ENCODE peak calls at places on chromosome 1, in ten cellular contexts. K is hepatocyte, Q is tibial nerve, G is H9, Z is endodermal cell, I is left ventricle myocardium inferior, H is A549, W is tibial artery, C is adrenal gland, F is kidney. T is an unnamed sample.

GRCh38 chr1:82503805-82504204 is 703.1 kb downstream of the ADGRL2 start:
- DNase-seq in Q (no peak), I (no peak), C (no peak), F (no peak), K (no peak), W (no peak), G (no peak), Z (no peak), H (no peak), T (no peak)

GRCh38 chr1:5892370-5892769 is 99.9 kb downstream of the NPHP4 start:
- DNase-seq in I (no peak), K (no peak), F (peak; percentile 41), W (no peak), Q (no peak), Z (no peak), H (no peak), C (no peak), G (no peak), T (no peak)

GRCh38 chr1:236890152-236891056 is 95.3 kb downstream of the MTR start:
- DNase-seq in Q (no peak), K (peak; percentile 46), G (no peak), C (no peak), I (peak; percentile 29), H (no peak), F (no peak), W (no peak), Z (no peak), T (no peak)

GRCh38 chr1:173212952-173213491 is 5.9 kb upstream of the TNFSF4 start:
- DNase-seq in G (no peak), Z (no peak), K (no peak), H (no peak), W (no peak), Q (no peak), F (no peak), C (no peak), I (no peak), T (no peak)

GRCh38 chr1:52056937-52057231 is 789 bp downstream of the BTF3L4 start:
- DNase-seq in W (no peak), Q (no peak), Z (no peak), G (no peak), K (no peak), C (no peak), I (no peak), F (no peak), H (no peak), T (no peak)

GRCh38 chr1:203282720-203283542 is 22.4 kb upstream of the BTG2 start:
- DNase-seq in I (no peak), Q (no peak), Z (no peak), K (peak; percentile 69), W (no peak), F (no peak), C (peak; percentile 16), H (no peak), G (no peak), T (no peak)

GRCh38 chr1:155645648-155646047 is 35.6 kb downstream of the MSTO1 start:
- DNase-seq in Z (no peak), G (no peak), W (no peak), H (no peak), F (no peak), I (peak; percentile 24), C (peak; percentile 58), Q (no peak), K (no peak), T (no peak)

GRCh38 chr1:213163278-213163711 is 112.3 kb downstream of the RPS6KC1 start:
- DNase-seq in W (no peak), C (no peak), Q (no peak), I (no peak), G (no peak), Z (no peak), F (no peak), K (no peak), H (no peak), T (no peak)

DNA sequence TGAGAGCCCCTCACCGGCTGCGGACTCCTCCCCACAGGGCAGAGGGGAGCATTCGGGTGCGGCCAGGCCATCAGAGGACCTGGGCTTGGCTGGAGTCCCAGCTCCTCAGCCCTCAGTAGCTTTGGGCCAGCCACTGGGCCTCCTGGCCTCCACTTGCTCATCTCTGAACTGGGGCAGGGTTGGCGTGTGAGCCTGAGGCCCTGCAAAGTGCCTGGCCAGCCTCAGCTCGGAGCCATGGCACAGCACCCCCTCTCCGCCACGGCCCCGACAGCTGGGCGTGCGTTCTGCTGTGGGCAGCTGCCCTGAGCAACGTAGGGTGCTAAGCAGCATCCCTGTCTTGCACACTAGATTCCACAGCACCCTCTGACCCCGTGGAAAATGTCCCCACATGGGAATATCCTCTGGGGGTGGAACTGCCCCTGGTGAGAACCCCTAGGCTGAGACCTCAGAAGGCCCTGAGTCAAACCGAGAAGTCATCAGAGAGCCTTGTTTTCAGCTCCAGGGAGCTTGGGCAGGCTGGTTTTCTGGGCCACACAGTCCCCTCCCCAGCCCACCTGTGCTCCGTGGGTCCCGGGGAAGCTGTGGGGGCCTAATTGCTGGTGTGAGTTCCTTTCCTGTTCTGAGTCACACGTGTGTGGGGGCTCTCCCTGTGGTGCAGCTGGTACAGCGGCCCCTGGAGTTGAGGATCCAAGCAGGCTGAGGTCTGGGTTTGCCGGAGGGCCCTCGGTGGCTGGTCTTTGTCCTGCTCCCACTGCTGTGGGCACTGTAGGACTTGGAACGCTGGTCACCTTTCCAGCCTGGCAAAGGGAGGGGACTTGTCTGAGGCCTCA is 24.5 kb downstream of the TP73 start:
- DNase-seq in Q (no peak), I (no peak), K (no peak), C (no peak), G (no peak), W (no peak), Z (no peak), F (peak; percentile 62), H (no peak), T (no peak)
- H3K27ac ChIP-seq in Q (no peak overlapping the region), I (no peak overlapping the region), K (no peak overlapping the region), C (no peak overlapping the region), G (no peak overlapping the region), W (no peak overlapping the region), Z (no peak overlapping the region), F (no peak overlapping the region), H (no peak overlapping the region), T (peak overlapping the region; percentile 35)

GRCh38 chr1:23531695-23532094 is 662 bp upstream of the E2F2 start:
- DNase-seq in H (no peak), Q (no peak), K (no peak), F (no peak), C (no peak), I (no peak), W (no peak), G (no peak), Z (no peak), T (no peak)

GRCh38 chr1:23530750-23531651 is at the start of gene E2F2:
- DNase-seq in Q (peak; percentile 72), C (peak; percentile 88), K (peak; percentile 94), W (peak; percentile 86), G (peak; percentile 92), F (peak; percentile 94), H (peak; percentile 79), Z (peak; percentile 95), I (peak; percentile 85), T (peak; percentile 81)

GRCh38 chr1:23528245-23528978 is 2.6 kb downstream of the E2F2 start:
- DNase-seq in K (peak; percentile 75), Q (peak; percentile 77), G (no peak), C (peak; percentile 96), F (peak; percentile 93), I (peak; percentile 80), Z (no peak), W (peak; percentile 81), H (peak; percentile 84), T (peak; percentile 92)

GRCh38 chr1:23529146-23530088 is 1.6 kb downstream of the E2F2 start:
- DNase-seq in H (no peak), I (no peak), K (no peak), Z (no peak), Q (no peak), F (no peak), G (no peak), C (no peak), W (no peak), T (no peak)

DNA sequence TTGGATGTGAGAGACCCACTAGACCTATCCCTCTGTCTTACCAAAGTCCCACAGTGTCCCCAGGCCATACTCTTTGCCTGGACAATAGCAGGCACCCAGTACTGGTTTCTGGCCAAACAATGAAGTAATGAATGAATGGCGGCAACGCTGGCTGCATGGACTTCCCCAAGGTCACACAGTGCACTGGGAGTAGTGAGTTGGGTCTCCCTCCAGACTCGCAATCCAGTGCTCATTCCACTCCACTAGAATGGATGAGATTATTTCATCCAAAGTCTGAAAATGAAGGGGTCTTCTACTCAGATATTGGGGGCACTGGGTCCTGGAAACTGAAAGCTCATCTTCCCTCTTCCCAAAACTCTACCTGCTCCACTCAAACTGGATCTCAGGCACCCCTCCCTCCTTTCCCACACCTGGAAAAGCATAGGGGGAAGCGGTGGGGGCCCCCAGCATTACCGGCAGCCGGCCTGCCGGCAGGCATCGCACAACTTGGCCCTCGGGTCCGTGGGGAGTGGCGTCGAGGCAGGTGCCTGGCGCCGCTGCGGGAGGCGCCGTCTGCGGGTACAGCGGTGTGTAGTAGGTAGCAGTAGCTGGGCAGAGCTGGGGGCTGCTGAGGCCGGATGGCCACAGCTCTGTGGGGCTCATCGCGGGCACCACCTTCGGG is 814 bp downstream of the E2F2 start:
- DNase-seq in C (no peak), W (no peak), Z (no peak), K (no peak), Q (no peak), G (no peak), H (no peak), I (no peak), F (no peak), T (no peak)
- H3K4me1 ChIP-seq in C (peaks cover 47% of the 10 kb centered on the region), W (peaks cover 17% of the 10 kb centered on the region), Z (peaks cover 6% of the 10 kb centered on the region), K (peaks cover 26% of the 10 kb centered on the region), Q (peaks cover 39% of the 10 kb centered on the region), G (peaks cover 2% of the 10 kb centered on the region), H (peaks cover 61% of the 10 kb centered on the region), I (peaks cover 35% of the 10 kb centered on the region), F (no peaks in the 10 kb centered on the region), T (peaks cover 15% of the 10 kb centered on the region)

GRCh38 chr1:8992936-8993687 is 33.1 kb downstream of the SLC2A7 start:
- DNase-seq in F (peak; percentile 7), Q (no peak), K (no peak), I (no peak), H (no peak), C (no peak), G (no peak), W (no peak), Z (no peak), T (no peak)
- TF ChIP-seq CTCF in F (no peak), Q (no peak), K (peak; percentile 11), I (no peak), H (no peak), C (no peak), G (peak; percentile 44), W (no peak), Z (peak; percentile 50), T (no peak)

GRCh38 chr1:43156026-43156425 is 16.1 kb downstream of the EBNA1BP2 start:
- DNase-seq in K (no peak), C (no peak), F (no peak), Z (no peak), Q (no peak), H (no peak), G (no peak), W (no peak), I (no peak), T (no peak)

GRCh38 chr1:43147625-43148319 is 24.3 kb downstream of the EBNA1BP2 start:
- DNase-seq in F (peak; percentile 93), C (peak; percentile 79), Q (no peak), I (peak; percentile 63), Z (peak; percentile 100), K (peak; percentile 88), W (peak; percentile 36), H (no peak), G (peak; percentile 99), T (peak; percentile 78)

GRCh38 chr1:43149889-43150288 is 22.2 kb downstream of the EBNA1BP2 start:
- DNase-seq in W (no peak), F (no peak), K (no peak), H (no peak), G (no peak), Q (no peak), I (no peak), C (no peak), Z (no peak), T (no peak)

GRCh38 chr1:43153443-43153842 is 18.6 kb downstream of the EBNA1BP2 start:
- DNase-seq in I (no peak), K (no peak), Q (no peak), Z (no peak), G (no peak), W (no peak), C (no peak), F (no peak), H (no peak), T (no peak)

GRCh38 chr1:43152866-43153265 is 19.2 kb downstream of the EBNA1BP2 start:
- DNase-seq in H (no peak), W (no peak), G (no peak), C (no peak), K (no peak), Z (no peak), I (no peak), Q (no peak), F (no peak), T (no peak)
- H3K27ac ChIP-seq in H (peak overlapping the region; percentile 54), W (no peak overlapping the region), G (no peak overlapping the region), C (no peak overlapping the region), K (no peak overlapping the region), Z (no peak overlapping the region), I (no peak overlapping the region), Q (no peak overlapping the region), F (no peak overlapping the region), T (no peak overlapping the region)

T was measured in lung.